ENCODE peak calls at places on chromosomes 16 and 17, in ten cellular contexts. T, P, V, C, H, Q, G, X, U and D are unnamed samples.

GRCh38 chr17:21388066-21388465 is 11.9 kb downstream of the KCNJ12 start:
- DNase-seq in U (no peak), G (no peak), V (no peak), H (no peak), P (no peak), C (no peak), T (no peak), X (no peak), Q (no peak), D (no peak)

GRCh38 chr17:8887834-8888703 is 20.6 kb upstream of the PIK3R6 start:
- DNase-seq in P (no peak), Q (peak), T (no peak), V (peak), H (peak), C (no peak), X (no peak), G (peak), U (no peak), D (peak)

GRCh38 chr17:77580956-77581355 is 377.5 kb upstream of the TNRC6C start:
- DNase-seq in T (no peak), Q (no peak), H (no peak), U (no peak), V (no peak), C (no peak), P (no peak), G (no peak), X (peak), D (no peak)

GRCh38 chr17:32794533-32795246 is 82.2 kb downstream of the MYO1D start:
- DNase-seq in C (no peak), U (no peak), V (no peak), Q (peak), G (no peak), X (no peak), T (no peak), H (no peak), P (no peak), D (no peak)

GRCh38 chr17:16327018-16327417 is 26.3 kb downstream of the CENPV start:
- DNase-seq in G (no peak), X (no peak), P (no peak), C (no peak), T (no peak), Q (no peak), H (no peak), V (no peak), U (no peak), D (no peak)

GRCh38 chr16:69476920-69477418 is 52.5 kb downstream of the CYB5B start:
- DNase-seq in V (peak), G (no peak), Q (peak), T (no peak), C (no peak), P (no peak), H (peak), U (no peak), X (no peak), D (no peak)

GRCh38 chr16:17339764-17340541 is 130.8 kb downstream of the XYLT1 start:
- DNase-seq in P (peak), C (no peak), V (no peak), H (no peak), X (no peak), Q (no peak), T (no peak), G (no peak), U (no peak), D (no peak)

GRCh38 chr16:16146380-16147315 is 76.6 kb downstream of the ABCC6 start:
- DNase-seq in Q (no peak), P (no peak), H (no peak), T (no peak), C (no peak), V (no peak), G (no peak), X (no peak), U (no peak), D (no peak)

GRCh38 chr17:57832711-57833596 is 16.9 kb downstream of the MRPS23 start:
- DNase-seq in P (peak), G (peak), X (peak), T (peak), V (peak), H (peak), U (peak), C (peak), Q (peak), D (peak)

GRCh38 chr17:77503293-77503655 is 362.5 kb downstream of the SEC14L1 start:
- DNase-seq in Q (no peak), H (no peak), X (peak), C (peak), P (no peak), V (no peak), G (peak), U (no peak), T (no peak), D (no peak)

GRCh38 chr16:50050802-50051201 is 15.0 kb upstream of the HEATR3 start:
- DNase-seq in Q (no peak), T (no peak), X (no peak), H (no peak), C (no peak), P (no peak), U (no peak), V (no peak), G (no peak), D (no peak)

GRCh38 chr17:79843917-79844815 is 4.9 kb upstream of the CBX4 start:
- DNase-seq in Q (peak), C (peak), V (peak), U (no peak), H (no peak), T (no peak), G (peak), P (peak), X (peak), D (no peak)

GRCh38 chr16:23857901-23858300 is 22.1 kb downstream of the PRKCB start:
- DNase-seq in V (no peak), H (no peak), C (no peak), P (no peak), Q (no peak), X (no peak), U (no peak), T (no peak), G (no peak), D (no peak)

GRCh38 chr17:1108810-1109605 is 70.8 kb downstream of the ABR start:
- DNase-seq in C (no peak), H (peak), U (no peak), G (peak), X (peak), Q (no peak), T (peak), V (peak), P (peak), D (peak)

GRCh38 chr17:64492481-64493109 is 4.3 kb downstream of the POLG2 start:
- DNase-seq in G (no peak), X (no peak), C (no peak), Q (no peak), P (peak), T (no peak), H (no peak), V (peak), U (no peak), D (peak)

GRCh38 chr17:17052462-17053221 is 10.4 kb downstream of the MPRIP start:
- DNase-seq in X (peak), V (no peak), P (no peak), G (no peak), U (no peak), H (no peak), T (no peak), C (no peak), Q (no peak), D (no peak)

GRCh38 chr16:89193021-89193575 is 7.2 kb downstream of the SLC22A31 start:
- DNase-seq in T (no peak), H (no peak), U (no peak), P (no peak), Q (peak), V (peak), C (no peak), G (peak), X (peak), D (peak)

GRCh38 chr16:54268766-54269165 is 17.8 kb downstream of the IRX3 start:
- DNase-seq in G (no peak), H (no peak), V (no peak), T (no peak), U (no peak), P (no peak), Q (no peak), X (no peak), C (no peak), D (no peak)